ENCODE peak calls at places on chromosomes 6 and 20, in nine cellular contexts. One of them, this sample, is unnamed.

GRCh38 chr6:111602481-111603404 is 2.9 kb downstream of the TRAF3IP2 start:
- DNase-seq in GDM1: no peak
- DNase-seq in NCI-H82: no peak
- DNase-seq in effector CD4-positive, alpha-beta T cell: no peak
- DNase-seq in NCI-H1092 treated with DMSO at 0.1 percent for 48 hours: no peak
- DNase-seq in AG10803: peak
- DNase-seq in stimulated activated CD4-positive, alpha-beta T cell treated with anti-CD3 and anti-CD28 coated beads, Interleukin-2, amount 100 ng/mL, for 48 hours: no peak
- DNase-seq in neural crest cell: no peak
- DNase-seq in Daoy: peak
- DNase-seq in this sample: no peak

GRCh38 chr20:23143098-23143497 is 57.0 kb upstream of the CD93 start:
- DNase-seq in GDM1: peak
- DNase-seq in NCI-H82: no peak
- DNase-seq in effector CD4-positive, alpha-beta T cell: no peak
- DNase-seq in NCI-H1092 treated with DMSO at 0.1 percent for 48 hours: no peak
- DNase-seq in AG10803: peak
- DNase-seq in stimulated activated CD4-positive, alpha-beta T cell treated with anti-CD3 and anti-CD28 coated beads, Interleukin-2, amount 100 ng/mL, for 48 hours: no peak
- DNase-seq in neural crest cell: no peak
- DNase-seq in Daoy: peak
- DNase-seq in this sample: peak

GRCh38 chr6:131976545-131977061 is 25.4 kb upstream of the CCN2 start:
- DNase-seq in GDM1: no peak
- DNase-seq in NCI-H82: no peak
- DNase-seq in effector CD4-positive, alpha-beta T cell: no peak
- DNase-seq in NCI-H1092 treated with DMSO at 0.1 percent for 48 hours: no peak
- DNase-seq in AG10803: peak
- DNase-seq in stimulated activated CD4-positive, alpha-beta T cell treated with anti-CD3 and anti-CD28 coated beads, Interleukin-2, amount 100 ng/mL, for 48 hours: no peak
- DNase-seq in neural crest cell: no peak
- DNase-seq in Daoy: no peak
- DNase-seq in this sample: peak

GRCh38 chr20:63274381-63275228 is 2.0 kb downstream of the ARFGAP1 start:
- DNase-seq in GDM1: no peak
- DNase-seq in NCI-H82: no peak
- DNase-seq in effector CD4-positive, alpha-beta T cell: no peak
- DNase-seq in NCI-H1092 treated with DMSO at 0.1 percent for 48 hours: no peak
- DNase-seq in AG10803: no peak
- DNase-seq in stimulated activated CD4-positive, alpha-beta T cell treated with anti-CD3 and anti-CD28 coated beads, Interleukin-2, amount 100 ng/mL, for 48 hours: no peak
- DNase-seq in neural crest cell: no peak
- DNase-seq in Daoy: no peak
- DNase-seq in this sample: no peak

GRCh38 chr20:2314759-2315439 is 19.1 kb downstream of the TGM3 start:
- DNase-seq in GDM1: no peak
- DNase-seq in NCI-H82: no peak
- DNase-seq in effector CD4-positive, alpha-beta T cell: no peak
- DNase-seq in NCI-H1092 treated with DMSO at 0.1 percent for 48 hours: peak
- DNase-seq in AG10803: peak
- DNase-seq in stimulated activated CD4-positive, alpha-beta T cell treated with anti-CD3 and anti-CD28 coated beads, Interleukin-2, amount 100 ng/mL, for 48 hours: no peak
- DNase-seq in neural crest cell: no peak
- DNase-seq in Daoy: peak
- DNase-seq in this sample: peak

GRCh38 chr6:41097467-41098090 is 24.8 kb downstream of the NFYA start:
- DNase-seq in GDM1: no peak
- DNase-seq in NCI-H82: no peak
- DNase-seq in effector CD4-positive, alpha-beta T cell: no peak
- DNase-seq in NCI-H1092 treated with DMSO at 0.1 percent for 48 hours: no peak
- DNase-seq in AG10803: peak
- DNase-seq in stimulated activated CD4-positive, alpha-beta T cell treated with anti-CD3 and anti-CD28 coated beads, Interleukin-2, amount 100 ng/mL, for 48 hours: no peak
- DNase-seq in neural crest cell: no peak
- DNase-seq in Daoy: peak
- DNase-seq in this sample: no peak

GRCh38 chr20:58627212-58628072 is 23.6 kb upstream of the STX16 start:
- DNase-seq in GDM1: no peak
- DNase-seq in NCI-H82: no peak
- DNase-seq in effector CD4-positive, alpha-beta T cell: no peak
- DNase-seq in NCI-H1092 treated with DMSO at 0.1 percent for 48 hours: no peak
- DNase-seq in AG10803: no peak
- DNase-seq in stimulated activated CD4-positive, alpha-beta T cell treated with anti-CD3 and anti-CD28 coated beads, Interleukin-2, amount 100 ng/mL, for 48 hours: no peak
- DNase-seq in neural crest cell: no peak
- DNase-seq in Daoy: no peak
- DNase-seq in this sample: no peak

GRCh38 chr6:158706369-158706982 is 56.6 kb downstream of the SYTL3 start:
- DNase-seq in GDM1: no peak
- DNase-seq in NCI-H82: peak
- DNase-seq in effector CD4-positive, alpha-beta T cell: no peak
- DNase-seq in NCI-H1092 treated with DMSO at 0.1 percent for 48 hours: peak
- DNase-seq in AG10803: peak
- DNase-seq in stimulated activated CD4-positive, alpha-beta T cell treated with anti-CD3 and anti-CD28 coated beads, Interleukin-2, amount 100 ng/mL, for 48 hours: no peak
- DNase-seq in neural crest cell: peak
- DNase-seq in Daoy: peak
- DNase-seq in this sample: peak

GRCh38 chr6:2885967-2886731 is 17.0 kb downstream of the SERPINB9 start:
- DNase-seq in GDM1: no peak
- DNase-seq in NCI-H82: no peak
- DNase-seq in effector CD4-positive, alpha-beta T cell: no peak
- DNase-seq in NCI-H1092 treated with DMSO at 0.1 percent for 48 hours: no peak
- DNase-seq in AG10803: no peak
- DNase-seq in stimulated activated CD4-positive, alpha-beta T cell treated with anti-CD3 and anti-CD28 coated beads, Interleukin-2, amount 100 ng/mL, for 48 hours: no peak
- DNase-seq in neural crest cell: no peak
- DNase-seq in Daoy: no peak
- DNase-seq in this sample: no peak

GRCh38 chr20:49395659-49396058 is 86.8 kb downstream of the KCNB1 start:
- DNase-seq in GDM1: no peak
- DNase-seq in NCI-H82: peak
- DNase-seq in effector CD4-positive, alpha-beta T cell: no peak
- DNase-seq in NCI-H1092 treated with DMSO at 0.1 percent for 48 hours: no peak
- DNase-seq in AG10803: no peak
- DNase-seq in stimulated activated CD4-positive, alpha-beta T cell treated with anti-CD3 and anti-CD28 coated beads, Interleukin-2, amount 100 ng/mL, for 48 hours: no peak
- DNase-seq in neural crest cell: no peak
- DNase-seq in Daoy: no peak
- DNase-seq in this sample: no peak

GRCh38 chr20:63567382-63568169 is 6.5 kb downstream of the HELZ2 start:
- DNase-seq in GDM1: peak
- DNase-seq in NCI-H82: no peak
- DNase-seq in effector CD4-positive, alpha-beta T cell: no peak
- DNase-seq in NCI-H1092 treated with DMSO at 0.1 percent for 48 hours: no peak
- DNase-seq in AG10803: no peak
- DNase-seq in stimulated activated CD4-positive, alpha-beta T cell treated with anti-CD3 and anti-CD28 coated beads, Interleukin-2, amount 100 ng/mL, for 48 hours: peak
- DNase-seq in neural crest cell: no peak
- DNase-seq in Daoy: no peak
- DNase-seq in this sample: no peak

GRCh38 chr6:167392631-167393301 is 67.9 kb downstream of the TTLL2 start:
- DNase-seq in GDM1: no peak
- DNase-seq in NCI-H82: no peak
- DNase-seq in effector CD4-positive, alpha-beta T cell: no peak
- DNase-seq in NCI-H1092 treated with DMSO at 0.1 percent for 48 hours: no peak
- DNase-seq in AG10803: no peak
- DNase-seq in stimulated activated CD4-positive, alpha-beta T cell treated with anti-CD3 and anti-CD28 coated beads, Interleukin-2, amount 100 ng/mL, for 48 hours: no peak
- DNase-seq in neural crest cell: no peak
- DNase-seq in Daoy: no peak
- DNase-seq in this sample: no peak

GRCh38 chr6:3260772-3261517 is 2.2 kb downstream of the PSMG4 start:
- DNase-seq in GDM1: no peak
- DNase-seq in NCI-H82: no peak
- DNase-seq in effector CD4-positive, alpha-beta T cell: no peak
- DNase-seq in NCI-H1092 treated with DMSO at 0.1 percent for 48 hours: no peak
- DNase-seq in AG10803: no peak
- DNase-seq in stimulated activated CD4-positive, alpha-beta T cell treated with anti-CD3 and anti-CD28 coated beads, Interleukin-2, amount 100 ng/mL, for 48 hours: no peak
- DNase-seq in neural crest cell: no peak
- DNase-seq in Daoy: no peak
- DNase-seq in this sample: no peak

GRCh38 chr6:152566040-152566875 is 70.9 kb downstream of the SYNE1 start:
- DNase-seq in GDM1: no peak
- DNase-seq in NCI-H82: peak
- DNase-seq in effector CD4-positive, alpha-beta T cell: no peak
- DNase-seq in NCI-H1092 treated with DMSO at 0.1 percent for 48 hours: no peak
- DNase-seq in AG10803: no peak
- DNase-seq in stimulated activated CD4-positive, alpha-beta T cell treated with anti-CD3 and anti-CD28 coated beads, Interleukin-2, amount 100 ng/mL, for 48 hours: no peak
- DNase-seq in neural crest cell: no peak
- DNase-seq in Daoy: no peak
- DNase-seq in this sample: no peak

GRCh38 chr20:25984933-25985332 is 288.3 kb upstream of the ZNF337 start:
- DNase-seq in GDM1: no peak
- DNase-seq in NCI-H82: no peak
- DNase-seq in effector CD4-positive, alpha-beta T cell: no peak
- DNase-seq in NCI-H1092 treated with DMSO at 0.1 percent for 48 hours: peak
- DNase-seq in AG10803: peak
- DNase-seq in stimulated activated CD4-positive, alpha-beta T cell treated with anti-CD3 and anti-CD28 coated beads, Interleukin-2, amount 100 ng/mL, for 48 hours: peak
- DNase-seq in neural crest cell: no peak
- DNase-seq in Daoy: no peak
- DNase-seq in this sample: peak

GRCh38 chr6:45686841-45687569 is 309.3 kb upstream of the SUPT3H start:
- DNase-seq in GDM1: no peak
- DNase-seq in NCI-H82: no peak
- DNase-seq in effector CD4-positive, alpha-beta T cell: no peak
- DNase-seq in NCI-H1092 treated with DMSO at 0.1 percent for 48 hours: no peak
- DNase-seq in AG10803: no peak
- DNase-seq in stimulated activated CD4-positive, alpha-beta T cell treated with anti-CD3 and anti-CD28 coated beads, Interleukin-2, amount 100 ng/mL, for 48 hours: no peak
- DNase-seq in neural crest cell: no peak
- DNase-seq in Daoy: no peak
- DNase-seq in this sample: no peak

GRCh38 chr6:113690957-113691656 is 166.0 kb upstream of the MARCKS start:
- DNase-seq in GDM1: no peak
- DNase-seq in NCI-H82: no peak
- DNase-seq in effector CD4-positive, alpha-beta T cell: no peak
- DNase-seq in NCI-H1092 treated with DMSO at 0.1 percent for 48 hours: no peak
- DNase-seq in AG10803: no peak
- DNase-seq in stimulated activated CD4-positive, alpha-beta T cell treated with anti-CD3 and anti-CD28 coated beads, Interleukin-2, amount 100 ng/mL, for 48 hours: no peak
- DNase-seq in neural crest cell: no peak
- DNase-seq in Daoy: no peak
- DNase-seq in this sample: no peak

GRCh38 chr20:38109657-38110524 is 55.2 kb downstream of the TGM2 start:
- DNase-seq in GDM1: no peak
- DNase-seq in NCI-H82: no peak
- DNase-seq in effector CD4-positive, alpha-beta T cell: no peak
- DNase-seq in NCI-H1092 treated with DMSO at 0.1 percent for 48 hours: no peak
- DNase-seq in AG10803: peak
- DNase-seq in stimulated activated CD4-positive, alpha-beta T cell treated with anti-CD3 and anti-CD28 coated beads, Interleukin-2, amount 100 ng/mL, for 48 hours: no peak
- DNase-seq in neural crest cell: no peak
- DNase-seq in Daoy: peak
- DNase-seq in this sample: no peak

GRCh38 chr6:141667580-141668309 is 465.0 kb upstream of the GJE1 start:
- DNase-seq in GDM1: no peak
- DNase-seq in NCI-H82: no peak
- DNase-seq in effector CD4-positive, alpha-beta T cell: no peak
- DNase-seq in NCI-H1092 treated with DMSO at 0.1 percent for 48 hours: no peak
- DNase-seq in AG10803: peak
- DNase-seq in stimulated activated CD4-positive, alpha-beta T cell treated with anti-CD3 and anti-CD28 coated beads, Interleukin-2, amount 100 ng/mL, for 48 hours: no peak
- DNase-seq in neural crest cell: no peak
- DNase-seq in Daoy: no peak
- DNase-seq in this sample: no peak

GRCh38 chr20:52845044-52845443 is 127.1 kb upstream of the TSHZ2 start:
- DNase-seq in GDM1: no peak
- DNase-seq in NCI-H82: no peak
- DNase-seq in effector CD4-positive, alpha-beta T cell: no peak
- DNase-seq in NCI-H1092 treated with DMSO at 0.1 percent for 48 hours: no peak
- DNase-seq in AG10803: no peak
- DNase-seq in stimulated activated CD4-positive, alpha-beta T cell treated with anti-CD3 and anti-CD28 coated beads, Interleukin-2, amount 100 ng/mL, for 48 hours: no peak
- DNase-seq in neural crest cell: no peak
- DNase-seq in Daoy: no peak
- DNase-seq in this sample: no peak

GRCh38 chr20:49676581-49677291 is 36.9 kb downstream of the B4GALT5 start:
- DNase-seq in GDM1: peak
- DNase-seq in NCI-H82: no peak
- DNase-seq in effector CD4-positive, alpha-beta T cell: no peak
- DNase-seq in NCI-H1092 treated with DMSO at 0.1 percent for 48 hours: no peak
- DNase-seq in AG10803: peak
- DNase-seq in stimulated activated CD4-positive, alpha-beta T cell treated with anti-CD3 and anti-CD28 coated beads, Interleukin-2, amount 100 ng/mL, for 48 hours: no peak
- DNase-seq in neural crest cell: no peak
- DNase-seq in Daoy: peak
- DNase-seq in this sample: peak

GRCh38 chr20:50153153-50153499 is 397 bp downstream of the PEDS1 start:
- DNase-seq in GDM1: no peak
- DNase-seq in NCI-H82: no peak
- DNase-seq in effector CD4-positive, alpha-beta T cell: no peak
- DNase-seq in NCI-H1092 treated with DMSO at 0.1 percent for 48 hours: peak
- DNase-seq in AG10803: no peak
- DNase-seq in stimulated activated CD4-positive, alpha-beta T cell treated with anti-CD3 and anti-CD28 coated beads, Interleukin-2, amount 100 ng/mL, for 48 hours: no peak
- DNase-seq in neural crest cell: no peak
- DNase-seq in Daoy: no peak
- DNase-seq in this sample: peak

GRCh38 chr6:46453756-46454316 is 37.4 kb downstream of the RCAN2 start:
- DNase-seq in GDM1: no peak
- DNase-seq in NCI-H82: no peak
- DNase-seq in effector CD4-positive, alpha-beta T cell: no peak
- DNase-seq in NCI-H1092 treated with DMSO at 0.1 percent for 48 hours: no peak
- DNase-seq in AG10803: peak
- DNase-seq in stimulated activated CD4-positive, alpha-beta T cell treated with anti-CD3 and anti-CD28 coated beads, Interleukin-2, amount 100 ng/mL, for 48 hours: no peak
- DNase-seq in neural crest cell: no peak
- DNase-seq in Daoy: peak
- DNase-seq in this sample: no peak

GRCh38 chr20:32831982-32832381 is 12.2 kb downstream of the MAPRE1 start:
- DNase-seq in GDM1: no peak
- DNase-seq in NCI-H82: no peak
- DNase-seq in effector CD4-positive, alpha-beta T cell: no peak
- DNase-seq in NCI-H1092 treated with DMSO at 0.1 percent for 48 hours: no peak
- DNase-seq in AG10803: no peak
- DNase-seq in stimulated activated CD4-positive, alpha-beta T cell treated with anti-CD3 and anti-CD28 coated beads, Interleukin-2, amount 100 ng/mL, for 48 hours: no peak
- DNase-seq in neural crest cell: no peak
- DNase-seq in Daoy: no peak
- DNase-seq in this sample: no peak

GRCh38 chr20:51131806-51132205 is 108.9 kb upstream of the KCNG1 start:
- DNase-seq in GDM1: no peak
- DNase-seq in NCI-H82: no peak
- DNase-seq in effector CD4-positive, alpha-beta T cell: no peak
- DNase-seq in NCI-H1092 treated with DMSO at 0.1 percent for 48 hours: no peak
- DNase-seq in AG10803: no peak
- DNase-seq in stimulated activated CD4-positive, alpha-beta T cell treated with anti-CD3 and anti-CD28 coated beads, Interleukin-2, amount 100 ng/mL, for 48 hours: no peak
- DNase-seq in neural crest cell: no peak
- DNase-seq in Daoy: no peak
- DNase-seq in this sample: no peak

GRCh38 chr6:35663001-35663400 is 25.7 kb downstream of the FKBP5 start:
- DNase-seq in GDM1: no peak
- DNase-seq in NCI-H82: peak
- DNase-seq in effector CD4-positive, alpha-beta T cell: no peak
- DNase-seq in NCI-H1092 treated with DMSO at 0.1 percent for 48 hours: no peak
- DNase-seq in AG10803: no peak
- DNase-seq in stimulated activated CD4-positive, alpha-beta T cell treated with anti-CD3 and anti-CD28 coated beads, Interleukin-2, amount 100 ng/mL, for 48 hours: no peak
- DNase-seq in neural crest cell: no peak
- DNase-seq in Daoy: no peak
- DNase-seq in this sample: no peak

GRCh38 chr6:143313163-143313562 is 137.3 kb downstream of the ADAT2 start:
- DNase-seq in GDM1: no peak
- DNase-seq in NCI-H82: no peak
- DNase-seq in effector CD4-positive, alpha-beta T cell: no peak
- DNase-seq in NCI-H1092 treated with DMSO at 0.1 percent for 48 hours: no peak
- DNase-seq in AG10803: no peak
- DNase-seq in stimulated activated CD4-positive, alpha-beta T cell treated with anti-CD3 and anti-CD28 coated beads, Interleukin-2, amount 100 ng/mL, for 48 hours: no peak
- DNase-seq in neural crest cell: no peak
- DNase-seq in Daoy: no peak
- DNase-seq in this sample: no peak

GRCh38 chr6:13407368-13407708 is 79.0 kb upstream of the TBC1D7 start:
- DNase-seq in GDM1: no peak
- DNase-seq in NCI-H82: no peak
- DNase-seq in effector CD4-positive, alpha-beta T cell: no peak
- DNase-seq in NCI-H1092 treated with DMSO at 0.1 percent for 48 hours: no peak
- DNase-seq in AG10803: no peak
- DNase-seq in stimulated activated CD4-positive, alpha-beta T cell treated with anti-CD3 and anti-CD28 coated beads, Interleukin-2, amount 100 ng/mL, for 48 hours: no peak
- DNase-seq in neural crest cell: no peak
- DNase-seq in Daoy: no peak
- DNase-seq in this sample: no peak

GRCh38 chr6:93794161-93794560 is 374.8 kb upstream of the EPHA7 start:
- DNase-seq in GDM1: no peak
- DNase-seq in NCI-H82: no peak
- DNase-seq in effector CD4-positive, alpha-beta T cell: no peak
- DNase-seq in NCI-H1092 treated with DMSO at 0.1 percent for 48 hours: no peak
- DNase-seq in AG10803: no peak
- DNase-seq in stimulated activated CD4-positive, alpha-beta T cell treated with anti-CD3 and anti-CD28 coated beads, Interleukin-2, amount 100 ng/mL, for 48 hours: no peak
- DNase-seq in neural crest cell: no peak
- DNase-seq in Daoy: no peak
- DNase-seq in this sample: no peak

GRCh38 chr6:161722394-161722793 is 448.5 kb upstream of the AGPAT4 start:
- DNase-seq in GDM1: no peak
- DNase-seq in NCI-H82: no peak
- DNase-seq in effector CD4-positive, alpha-beta T cell: no peak
- DNase-seq in NCI-H1092 treated with DMSO at 0.1 percent for 48 hours: no peak
- DNase-seq in AG10803: no peak
- DNase-seq in stimulated activated CD4-positive, alpha-beta T cell treated with anti-CD3 and anti-CD28 coated beads, Interleukin-2, amount 100 ng/mL, for 48 hours: no peak
- DNase-seq in neural crest cell: no peak
- DNase-seq in Daoy: no peak
- DNase-seq in this sample: no peak

GRCh38 chr6:104239971-104240370 is 619.7 kb downstream of the HACE1 start:
- DNase-seq in GDM1: no peak
- DNase-seq in NCI-H82: no peak
- DNase-seq in effector CD4-positive, alpha-beta T cell: no peak
- DNase-seq in NCI-H1092 treated with DMSO at 0.1 percent for 48 hours: no peak
- DNase-seq in AG10803: no peak
- DNase-seq in stimulated activated CD4-positive, alpha-beta T cell treated with anti-CD3 and anti-CD28 coated beads, Interleukin-2, amount 100 ng/mL, for 48 hours: no peak
- DNase-seq in neural crest cell: no peak
- DNase-seq in Daoy: no peak
- DNase-seq in this sample: no peak